ENCODE peak calls at places on chromosome 13, in ten cellular contexts. Q is 8988T; P is spleen; V is nucleus accumbens; C is hippocampal formation; B is RWPE1; Z is epithelial cell of esophagus; F is posterior cingulate gyrus; N is CD8-positive, alpha-beta T cell; L is T1000. W is an unnamed sample.

GRCh38 chr13:113001251-113002140 is 32.5 kb downstream of the MCF2L start:
- DNase-seq in B (no peak), C (peak; percentile 33), Z (no peak), Q (peak; percentile 78), N (no peak), F (peak; percentile 57), P (no peak), V (peak; percentile 25), L (no peak), W (no peak)

GRCh38 chr13:75365724-75366173 is 116.2 kb downstream of the TBC1D4 start:
- DNase-seq in P (no peak), F (no peak), L (no peak), Q (no peak), Z (peak; percentile 90), C (no peak), B (peak; percentile 62), V (no peak), N (no peak), W (no peak)

GRCh38 chr13:20772401-20773131 is 1.2 kb downstream of the EEF1AKMT1 start:
- DNase-seq in C (no peak), P (no peak), L (no peak), B (no peak), F (no peak), Q (no peak), N (no peak), V (no peak), Z (no peak), W (no peak)

GRCh38 chr13:41648314-41648935 is 191.1 kb downstream of the RGCC start:
- DNase-seq in C (no peak), N (no peak), B (peak; percentile 9), F (no peak), L (no peak), Q (no peak), P (no peak), V (no peak), Z (peak; percentile 57), W (no peak)

GRCh38 chr13:57865600-57866294 is 234.2 kb downstream of the PCDH17 start:
- DNase-seq in F (no peak), B (no peak), Q (no peak), V (no peak), P (no peak), C (no peak), L (no peak), Z (peak; percentile 16), N (no peak), W (no peak)

GRCh38 chr13:109941221-109941620 is 154.8 kb upstream of the IRS2 start:
- DNase-seq in P (no peak), N (no peak), L (no peak), Q (no peak), F (no peak), Z (no peak), V (no peak), B (no peak), C (no peak), W (no peak)

GRCh38 chr13:94233401-94233800 is 246.1 kb downstream of the DCT start:
- DNase-seq in P (no peak), C (peak; percentile 4), V (no peak), N (no peak), B (peak; percentile 64), F (peak; percentile 29), Q (no peak), L (peak; percentile 4), Z (peak; percentile 90), W (no peak)

GRCh38 chr13:39353988-39354387 is 249.0 kb downstream of the LHFPL6 start:
- DNase-seq in Q (no peak), F (no peak), V (no peak), L (no peak), P (no peak), B (no peak), Z (peak; percentile 86), C (no peak), N (no peak), W (no peak)

GRCh38 chr13:110010433-110011135 is 224.2 kb upstream of the IRS2 start:
- DNase-seq in V (no peak), Q (no peak), L (no peak), Z (no peak), C (no peak), P (no peak), F (no peak), B (no peak), N (no peak), W (no peak)

GRCh38 chr13:48142437-48142836 is 47.5 kb upstream of the MED4 start:
- DNase-seq in N (no peak), L (no peak), C (no peak), B (no peak), P (no peak), V (no peak), F (no peak), Q (no peak), Z (no peak), W (no peak)

GRCh38 chr13:30159446-30159839 is 147.9 kb downstream of the KATNAL1 start:
- DNase-seq in V (no peak), Z (peak; percentile 50), N (peak; percentile 31), F (no peak), Q (no peak), P (no peak), L (peak; percentile 40), C (no peak), B (peak; percentile 13), W (no peak)

GRCh38 chr13:74280795-74281490 is 146.7 kb upstream of the KLF12 start:
- DNase-seq in N (no peak), L (no peak), Q (no peak), F (no peak), Z (no peak), C (no peak), B (no peak), V (no peak), P (no peak), W (no peak)

GRCh38 chr13:43805071-43805468 is 18.3 kb upstream of the ENOX1 start:
- DNase-seq in N (no peak), V (no peak), P (no peak), C (peak; percentile 62), Z (peak; percentile 99), B (peak; percentile 92), F (peak; percentile 38), Q (peak; percentile 33), L (peak; percentile 30), W (no peak)

GRCh38 chr13:52786747-52787146 is 47.1 kb upstream of the CNMD start:
- DNase-seq in N (no peak), L (no peak), P (no peak), Z (no peak), Q (no peak), F (peak; percentile 70), B (no peak), V (no peak), C (peak; percentile 69), W (no peak)

GRCh38 chr13:31236211-31236786 is 36.5 kb downstream of the B3GLCT start:
- DNase-seq in N (no peak), F (no peak), P (no peak), C (peak; percentile 23), B (peak; percentile 24), Q (no peak), V (no peak), Z (peak; percentile 58), L (no peak), W (no peak)

GRCh38 chr13:32911506-32911905 is 104.7 kb upstream of the KL start:
- DNase-seq in Z (peak; percentile 79), P (no peak), L (no peak), Q (peak; percentile 53), B (peak; percentile 66), C (peak; percentile 19), N (no peak), F (no peak), V (no peak), W (peak; percentile 8)

GRCh38 chr13:82717249-82717648 is 1165.0 kb downstream of the SLITRK1 start:
- DNase-seq in Q (no peak), P (no peak), Z (peak; percentile 89), N (no peak), C (peak; percentile 84), V (no peak), F (no peak), L (no peak), B (peak; percentile 40), W (no peak)

GRCh38 chr13:20127563-20128458 is 33.0 kb downstream of the GJA3 start:
- DNase-seq in L (no peak), F (peak; percentile 79), C (peak; percentile 19), P (peak; percentile 82), V (no peak), Z (peak; percentile 38), N (peak; percentile 35), B (no peak), Q (peak; percentile 46), W (peak; percentile 24)

GRCh38 chr13:73341748-73342147 is 282.9 kb downstream of the KLF5 start:
- DNase-seq in C (peak; percentile 10), P (no peak), L (no peak), B (peak; percentile 79), V (no peak), Z (peak; percentile 72), Q (no peak), N (no peak), F (no peak), W (no peak)

GRCh38 chr13:76764429-76764828 is 121.8 kb downstream of the KCTD12 start:
- DNase-seq in Z (peak; percentile 35), P (peak; percentile 58), Q (no peak), F (no peak), L (no peak), V (no peak), B (no peak), C (no peak), N (no peak), W (no peak)

GRCh38 chr13:47661076-47661475 is 340.0 kb downstream of the SUCLA2 start:
- DNase-seq in V (no peak), B (peak; percentile 27), Q (no peak), L (no peak), P (no peak), F (no peak), C (no peak), Z (peak; percentile 35), N (no peak), W (no peak)

GRCh38 chr13:91482427-91482826 is 84.0 kb downstream of the GPC5 start:
- DNase-seq in V (no peak), B (no peak), P (no peak), C (no peak), Q (no peak), L (no peak), Z (no peak), F (no peak), N (no peak), W (no peak)